ENCODE peak calls at places on chromosomes 2 and 18, in six cellular contexts. P, B, O, J, F and D are unnamed samples.

GRCh38 chr2:200747668-200748618 is 63.8 kb upstream of the BZW1 start:
- DNase-seq in P (no peak), B (peak; percentile 69), O (peak; percentile 85), J (no peak), F (no peak), D (peak; percentile 81)

GRCh38 chr2:162138310-162138709 is 13.7 kb downstream of the GCG start:
- DNase-seq in P (no peak), B (no peak), O (no peak), J (no peak), F (no peak), D (no peak)

GRCh38 chr2:88190808-88191721 is 20.9 kb downstream of the THNSL2 start:
- DNase-seq in P (no peak), B (peak; percentile 52), O (no peak), J (peak; percentile 36), F (no peak), D (no peak)

GRCh38 chr2:117942551-117942950 is 71.3 kb downstream of the CCDC93 start:
- DNase-seq in P (no peak), B (no peak), O (no peak), J (no peak), F (no peak), D (no peak)

GRCh38 chr2:86700705-86701104 is 19.4 kb upstream of the RMND5A start:
- DNase-seq in P (no peak), B (no peak), O (no peak), J (no peak), F (no peak), D (no peak)

GRCh38 chr2:48733067-48733503 is 22.4 kb downstream of the LHCGR start:
- DNase-seq in P (no peak), B (no peak), O (no peak), J (no peak), F (no peak), D (no peak)

GRCh38 chr2:167492486-167492885 is 604.2 kb downstream of the XIRP2 start:
- DNase-seq in P (no peak), B (no peak), O (no peak), J (no peak), F (no peak), D (no peak)

GRCh38 chr18:13284330-13285027 is 65.9 kb downstream of the LDLRAD4 start:
- DNase-seq in P (no peak), B (no peak), O (no peak), J (no peak), F (no peak), D (no peak)

GRCh38 chr2:63681896-63682295 is 93.1 kb downstream of the MDH1 start:
- DNase-seq in P (no peak), B (no peak), O (no peak), J (no peak), F (no peak), D (no peak)

GRCh38 chr18:61901334-61901986 is 8.7 kb upstream of the RNF152 start:
- DNase-seq in P (no peak), B (peak; percentile 73), O (no peak), J (peak; percentile 37), F (no peak), D (peak; percentile 29)

GRCh38 chr2:182897137-182897536 is 30.7 kb upstream of the FRZB start:
- DNase-seq in P (no peak), B (no peak), O (peak; percentile 59), J (no peak), F (no peak), D (peak; percentile 34)

GRCh38 chr2:36190097-36190496 is 165.5 kb upstream of the CRIM1 start:
- DNase-seq in P (no peak), B (no peak), O (no peak), J (no peak), F (no peak), D (no peak)

GRCh38 chr2:176584333-176584732 is 315.1 kb downstream of the MTX2 start:
- DNase-seq in P (no peak), B (peak; percentile 78), O (no peak), J (no peak), F (no peak), D (peak; percentile 88)

GRCh38 chr2:98468621-98469236 is 24.1 kb downstream of the INPP4A start:
- DNase-seq in P (no peak), B (peak; percentile 29), O (no peak), J (no peak), F (no peak), D (no peak)

GRCh38 chr2:6864938-6865345 is 765 bp downstream of the CMPK2 start:
- DNase-seq in P (no peak), B (no peak), O (no peak), J (peak; percentile 29), F (no peak), D (no peak)

GRCh38 chr2:238061310-238062202 is 755 bp downstream of the SCLY start:
- DNase-seq in P (no peak), B (peak; percentile 43), O (no peak), J (peak; percentile 36), F (peak; percentile 38), D (no peak)

GRCh38 chr2:241844831-241845578 is 13.7 kb downstream of the PDCD1 start:
- DNase-seq in P (no peak), B (no peak), O (no peak), J (no peak), F (no peak), D (no peak)

GRCh38 chr2:3637692-3638455 is 20.1 kb upstream of the ALLC start:
- DNase-seq in P (peak; percentile 2), B (no peak), O (no peak), J (peak; percentile 12), F (peak; percentile 22), D (no peak)

GRCh38 chr2:239939736-239940483 is 85.2 kb downstream of the NDUFA10 start:
- DNase-seq in P (peak; percentile 27), B (no peak), O (no peak), J (no peak), F (peak; percentile 17), D (no peak)

GRCh38 chr2:197215988-197216979 is 94.3 kb downstream of the ANKRD44 start:
- DNase-seq in P (no peak), B (peak; percentile 45), O (no peak), J (no peak), F (no peak), D (no peak)

GRCh38 chr2:169999041-169999440 is 171.8 kb downstream of the UBR3 start:
- DNase-seq in P (no peak), B (no peak), O (no peak), J (no peak), F (no peak), D (no peak)

GRCh38 chr2:98020992-98021713 is 25.4 kb upstream of the TMEM131 start:
- DNase-seq in P (no peak), B (no peak), O (no peak), J (no peak), F (peak; percentile 67), D (no peak)

GRCh38 chr2:159753797-159754196 is 41.5 kb downstream of the MARCHF7 start:
- DNase-seq in P (no peak), B (no peak), O (no peak), J (no peak), F (no peak), D (no peak)

GRCh38 chr2:152600698-152601097 is 116.6 kb downstream of the PRPF40A start:
- DNase-seq in P (no peak), B (no peak), O (no peak), J (no peak), F (no peak), D (no peak)

GRCh38 chr2:112162341-112162740 is 24.2 kb downstream of the FBLN7 start:
- DNase-seq in P (no peak), B (no peak), O (no peak), J (no peak), F (no peak), D (no peak)

GRCh38 chr2:169360984-169361705 is 1.2 kb downstream of the LRP2 start:
- DNase-seq in P (no peak), B (no peak), O (no peak), J (no peak), F (no peak), D (no peak)

GRCh38 chr2:163601377-163601776 is 134.4 kb downstream of the FIGN start:
- DNase-seq in P (no peak), B (no peak), O (no peak), J (no peak), F (no peak), D (peak; percentile 75)

GRCh38 chr2:10123281-10123680 is 742 bp downstream of the RRM2 start:
- DNase-seq in P (no peak), B (no peak), O (no peak), J (no peak), F (no peak), D (no peak)

GRCh38 chr2:10128420-10128819 is 5.9 kb downstream of the RRM2 start:
- DNase-seq in P (no peak), B (no peak), O (no peak), J (no peak), F (no peak), D (no peak)

GRCh38 chr2:10126627-10127026 is 4.1 kb downstream of the RRM2 start:
- DNase-seq in P (no peak), B (no peak), O (no peak), J (no peak), F (no peak), D (no peak)

GRCh38 chr2:10124538-10125045 is 2.1 kb downstream of the RRM2 start:
- DNase-seq in P (peak; percentile 57), B (peak; percentile 78), O (peak; percentile 52), J (peak; percentile 34), F (no peak), D (no peak)

GRCh38 chr2:10125842-10126596 is 3.5 kb downstream of the RRM2 start:
- DNase-seq in P (no peak), B (no peak), O (no peak), J (no peak), F (no peak), D (no peak)
- H3K4me3 ChIP-seq in P (no peak overlapping the region), B (peak overlapping the region; percentile 86), O (no peak overlapping the region), J (no peak overlapping the region), F (no peak overlapping the region), D (no peak overlapping the region)

GRCh38 chr2:5453224-5453623 is 239.0 kb upstream of the SOX11 start:
- DNase-seq in P (no peak), B (no peak), O (no peak), J (no peak), F (no peak), D (no peak)
- H3K4me3 ChIP-seq in P (no peak overlapping the region), B (no peak overlapping the region), O (no peak overlapping the region), J (no peak overlapping the region), F (no peak overlapping the region), D (peak overlapping the region; percentile 18)

GRCh38 chr2:221517362-221518121 is 54.6 kb downstream of the EPHA4 start:
- DNase-seq in P (no peak), B (peak; percentile 91), O (no peak), J (no peak), F (no peak), D (no peak)
- H3K4me3 ChIP-seq in P (no peak overlapping the region), B (peak overlapping the region; percentile 53), O (no peak overlapping the region), J (no peak overlapping the region), F (no peak overlapping the region), D (no peak overlapping the region)

GRCh38 chr18:3254725-3255124 is 7.1 kb downstream of the MYL12A start:
- DNase-seq in P (peak; percentile 40), B (no peak), O (no peak), J (no peak), F (no peak), D (no peak)

GRCh38 chr18:3255611-3256165 is 6.2 kb upstream of the MYL12B start:
- DNase-seq in P (no peak), B (no peak), O (no peak), J (no peak), F (no peak), D (no peak)

GRCh38 chr18:3261035-3261392 is 919 bp upstream of the MYL12B start:
- DNase-seq in P (no peak), B (no peak), O (no peak), J (no peak), F (no peak), D (no peak)

GRCh38 chr18:3257627-3258120 is 4.3 kb upstream of the MYL12B start:
- DNase-seq in P (no peak), B (no peak), O (no peak), J (no peak), F (no peak), D (no peak)

GRCh38 chr18:3256693-3257626 is 5.0 kb upstream of the MYL12B start:
- DNase-seq in P (no peak), B (peak; percentile 85), O (no peak), J (no peak), F (no peak), D (no peak)
- H3K4me3 ChIP-seq in P (peak overlapping the region; percentile 81), B (peak overlapping the region; percentile 58), O (peak overlapping the region; percentile 28), J (no peak overlapping the region), F (no peak overlapping the region), D (no peak overlapping the region)